ENCODE peak calls at places on chromosome 13, in four cellular contexts. One of them, this sample, is unnamed.
A peak's percentile ranks its signal among the peaks of the same experiment; 100 is the strongest.

GRCh38 chr13:100423375-100423774 is 165.2 kb downstream of the GGACT start:
- DNase-seq in astrocyte: no peak
- DNase-seq in neuronal stem cell: no peak
- DNase-seq in K562: no peak
- DNase-seq in this sample: peak; percentile 51

GRCh38 chr13:95698047-95698749 is 21.3 kb downstream of the DNAJC3 start:
- DNase-seq in astrocyte: no peak
- DNase-seq in neuronal stem cell: no peak
- DNase-seq in K562: no peak
- DNase-seq in this sample: peak; percentile 40

GRCh38 chr13:47326061-47326460 is 429.2 kb upstream of the HTR2A start:
- DNase-seq in astrocyte: peak; percentile 20
- DNase-seq in neuronal stem cell: no peak
- DNase-seq in K562: no peak
- DNase-seq in this sample: no peak

GRCh38 chr13:41267106-41267505 is 3.7 kb upstream of the MTRF1 start:
- DNase-seq in astrocyte: peak; percentile 71
- DNase-seq in neuronal stem cell: no peak
- DNase-seq in K562: no peak
- DNase-seq in this sample: peak; percentile 82

GRCh38 chr13:101144808-101145419 is 271.4 kb downstream of the NALCN start:
- DNase-seq in astrocyte: peak; percentile 34
- DNase-seq in neuronal stem cell: peak; percentile 50
- DNase-seq in K562: peak; percentile 47
- DNase-seq in this sample: peak; percentile 30

GRCh38 chr13:73849292-73849691 is 284.9 kb downstream of the KLF12 start:
- DNase-seq in astrocyte: peak; percentile 31
- DNase-seq in neuronal stem cell: peak; percentile 9
- DNase-seq in K562: no peak
- DNase-seq in this sample: no peak

GRCh38 chr13:76879211-76879875 is 6.9 kb downstream of the KCTD12 start:
- DNase-seq in astrocyte: peak; percentile 64
- DNase-seq in neuronal stem cell: no peak
- DNase-seq in K562: no peak
- DNase-seq in this sample: peak; percentile 79

GRCh38 chr13:113058988-113059850 is 46.4 kb upstream of the F7 start:
- DNase-seq in astrocyte: no peak
- DNase-seq in neuronal stem cell: no peak
- DNase-seq in K562: no peak
- DNase-seq in this sample: no peak

GRCh38 chr13:112741835-112742570 is 52.2 kb downstream of the ATP11A start:
- DNase-seq in astrocyte: no peak
- DNase-seq in neuronal stem cell: no peak
- DNase-seq in K562: no peak
- DNase-seq in this sample: no peak

GRCh38 chr13:20550799-20551198 is 16.2 kb upstream of the IFT88 start:
- DNase-seq in astrocyte: no peak
- DNase-seq in neuronal stem cell: no peak
- DNase-seq in K562: no peak
- DNase-seq in this sample: no peak

GRCh38 chr13:98285317-98285716 is 108.2 kb upstream of the RNF113B start:
- DNase-seq in astrocyte: peak; percentile 61
- DNase-seq in neuronal stem cell: no peak
- DNase-seq in K562: no peak
- DNase-seq in this sample: no peak

GRCh38 chr13:98839826-98840769 is 87.6 kb upstream of the SLC15A1 start:
- DNase-seq in astrocyte: peak; percentile 58
- DNase-seq in neuronal stem cell: peak; percentile 49
- DNase-seq in K562: peak; percentile 73
- DNase-seq in this sample: peak; percentile 26

GRCh38 chr13:107518780-107519179 is 696.6 kb downstream of the LIG4 start:
- DNase-seq in astrocyte: no peak
- DNase-seq in neuronal stem cell: no peak
- DNase-seq in K562: no peak
- DNase-seq in this sample: no peak

GRCh38 chr13:60655268-60655667 is 258.2 kb downstream of the TDRD3 start:
- DNase-seq in astrocyte: no peak
- DNase-seq in neuronal stem cell: no peak
- DNase-seq in K562: no peak
- DNase-seq in this sample: no peak

GRCh38 chr13:114104626-114105350 is 27.6 kb downstream of the RASA3 start:
- DNase-seq in astrocyte: no peak
- DNase-seq in neuronal stem cell: no peak
- DNase-seq in K562: no peak
- DNase-seq in this sample: no peak

GRCh38 chr13:112670118-112670517 is 19.7 kb upstream of the ATP11A start:
- DNase-seq in astrocyte: no peak
- DNase-seq in neuronal stem cell: no peak
- DNase-seq in K562: no peak
- DNase-seq in this sample: no peak

GRCh38 chr13:24540236-24541126 is 27.9 kb upstream of the PARP4 start:
- DNase-seq in astrocyte: no peak
- DNase-seq in neuronal stem cell: peak; percentile 23
- DNase-seq in K562: peak; percentile 39
- DNase-seq in this sample: no peak

GRCh38 chr13:75481176-75482069 is 546 bp downstream of the TBC1D4 start:
- DNase-seq in astrocyte: no peak
- DNase-seq in neuronal stem cell: peak; percentile 51
- DNase-seq in K562: peak; percentile 29
- DNase-seq in this sample: peak; percentile 56

GRCh38 chr13:73880365-73880764 is 253.8 kb downstream of the KLF12 start:
- DNase-seq in astrocyte: peak; percentile 63
- DNase-seq in neuronal stem cell: no peak
- DNase-seq in K562: no peak
- DNase-seq in this sample: no peak

GRCh38 chr13:29310806-29311205 is 284.7 kb downstream of the SLC7A1 start:
- DNase-seq in astrocyte: no peak
- DNase-seq in neuronal stem cell: no peak
- DNase-seq in K562: no peak
- DNase-seq in this sample: no peak

GRCh38 chr13:100210966-100211710 is 122.2 kb downstream of the PCCA start:
- DNase-seq in astrocyte: peak; percentile 78
- DNase-seq in neuronal stem cell: no peak
- DNase-seq in K562: no peak
- DNase-seq in this sample: no peak

GRCh38 chr13:64274481-64275217 is 2859.0 kb upstream of the PCDH20 start:
- DNase-seq in astrocyte: peak; percentile 67
- DNase-seq in neuronal stem cell: no peak
- DNase-seq in K562: peak; percentile 60
- DNase-seq in this sample: no peak
- H3K4me2 ChIP-seq in astrocyte: no peak overlapping the region
- H3K4me2 ChIP-seq in neuronal stem cell: no peak overlapping the region
- H3K4me2 ChIP-seq in K562: no peak overlapping the region
- H3K4me2 ChIP-seq in this sample: no peak overlapping the region

DNA sequence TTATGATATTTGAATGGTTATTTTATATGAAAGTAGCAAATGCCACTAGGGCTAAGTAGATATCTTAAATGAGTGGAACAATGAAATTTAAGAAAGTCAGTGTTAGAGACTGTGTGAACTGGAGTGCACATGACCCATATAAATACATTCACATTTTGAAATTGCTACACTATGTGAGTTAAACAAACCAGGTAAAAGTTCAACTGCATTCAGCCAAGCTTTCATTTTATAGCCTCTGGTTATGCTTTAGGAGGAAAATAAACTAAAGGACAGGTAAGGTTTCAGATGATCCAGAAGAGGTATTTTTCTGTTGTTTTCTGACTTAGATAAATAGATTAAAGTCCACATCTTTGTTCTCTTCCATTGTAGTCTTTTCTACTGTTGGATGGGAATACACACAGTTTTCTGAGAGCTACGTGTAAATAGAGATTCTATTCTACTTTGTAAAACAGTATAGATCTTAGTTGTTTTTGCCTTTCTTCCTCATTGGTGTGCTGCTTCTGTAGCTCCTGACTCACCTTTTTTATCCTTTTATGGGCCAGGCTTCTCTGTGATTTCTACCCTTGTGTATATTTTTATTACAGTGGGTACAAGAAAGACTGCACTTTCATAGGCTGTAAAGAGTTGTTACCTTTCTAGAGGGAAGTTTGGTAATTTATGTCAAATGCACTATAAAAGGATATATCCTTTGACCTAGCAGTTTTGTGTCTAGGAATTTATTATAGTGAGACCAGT is 54.6 kb upstream of the KCTD4 start:
- DNase-seq in astrocyte: no peak
- DNase-seq in neuronal stem cell: no peak
- DNase-seq in K562: no peak
- DNase-seq in this sample: no peak
- H3K4me2 ChIP-seq in astrocyte: no peak overlapping the region
- H3K4me2 ChIP-seq in neuronal stem cell: no peak overlapping the region
- H3K4me2 ChIP-seq in K562: no peak overlapping the region
- H3K4me2 ChIP-seq in this sample: no peak overlapping the region

DNA sequence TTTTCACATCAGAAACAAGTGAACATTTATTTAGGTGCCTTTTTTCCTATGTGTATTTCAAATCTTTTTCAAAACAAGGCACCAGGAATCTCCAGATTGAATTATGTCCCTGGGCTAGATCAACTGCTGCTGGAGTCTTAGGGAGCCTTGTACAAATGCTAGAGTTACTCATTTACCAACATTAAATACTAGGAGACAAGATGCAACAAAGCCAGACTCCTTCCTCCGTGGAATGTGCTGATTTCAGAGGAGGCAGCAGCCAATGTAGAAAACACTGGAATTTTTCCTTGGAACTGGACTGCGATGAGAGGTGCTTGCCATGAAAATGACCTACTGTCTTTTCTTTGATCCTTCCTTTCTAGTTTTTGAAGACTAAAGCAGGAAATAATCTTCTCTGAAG is 1514.7 kb upstream of the MIR17HG start:
- DNase-seq in astrocyte: no peak
- DNase-seq in neuronal stem cell: no peak
- DNase-seq in K562: no peak
- DNase-seq in this sample: no peak
- H3K4me2 ChIP-seq in astrocyte: no peak overlapping the region
- H3K4me2 ChIP-seq in neuronal stem cell: no peak overlapping the region
- H3K4me2 ChIP-seq in K562: no peak overlapping the region
- H3K4me2 ChIP-seq in this sample: no peak overlapping the region

DNA sequence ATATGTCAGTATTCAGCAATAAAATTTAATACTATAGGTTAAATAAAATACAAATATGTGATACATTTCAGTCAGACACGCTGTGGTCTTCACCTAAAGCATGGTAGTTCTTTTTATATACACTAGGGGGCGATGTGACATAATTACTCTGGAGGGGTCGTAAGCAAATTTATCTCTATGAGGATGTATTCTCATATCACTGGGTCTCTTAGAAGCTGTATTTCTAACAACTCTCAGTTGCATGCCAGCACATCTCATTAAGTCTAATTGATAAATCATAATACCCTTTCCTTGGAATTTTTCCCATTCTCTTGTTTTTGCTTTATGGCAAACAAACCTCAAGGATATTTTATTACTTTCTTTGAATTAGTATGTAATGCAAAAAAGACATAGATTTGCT is 3.9 kb upstream of the PCDH17 start:
- DNase-seq in astrocyte: peak; percentile 12
- DNase-seq in neuronal stem cell: no peak
- DNase-seq in K562: peak; percentile 8
- DNase-seq in this sample: no peak
- H3K4me2 ChIP-seq in astrocyte: no peak overlapping the region
- H3K4me2 ChIP-seq in neuronal stem cell: no peak overlapping the region
- H3K4me2 ChIP-seq in K562: no peak overlapping the region
- H3K4me2 ChIP-seq in this sample: no peak overlapping the region

GRCh38 chr13:66301482-66301881 is 928.7 kb downstream of the PCDH9 start:
- DNase-seq in astrocyte: no peak
- DNase-seq in neuronal stem cell: no peak
- DNase-seq in K562: no peak
- DNase-seq in this sample: no peak

DNA sequence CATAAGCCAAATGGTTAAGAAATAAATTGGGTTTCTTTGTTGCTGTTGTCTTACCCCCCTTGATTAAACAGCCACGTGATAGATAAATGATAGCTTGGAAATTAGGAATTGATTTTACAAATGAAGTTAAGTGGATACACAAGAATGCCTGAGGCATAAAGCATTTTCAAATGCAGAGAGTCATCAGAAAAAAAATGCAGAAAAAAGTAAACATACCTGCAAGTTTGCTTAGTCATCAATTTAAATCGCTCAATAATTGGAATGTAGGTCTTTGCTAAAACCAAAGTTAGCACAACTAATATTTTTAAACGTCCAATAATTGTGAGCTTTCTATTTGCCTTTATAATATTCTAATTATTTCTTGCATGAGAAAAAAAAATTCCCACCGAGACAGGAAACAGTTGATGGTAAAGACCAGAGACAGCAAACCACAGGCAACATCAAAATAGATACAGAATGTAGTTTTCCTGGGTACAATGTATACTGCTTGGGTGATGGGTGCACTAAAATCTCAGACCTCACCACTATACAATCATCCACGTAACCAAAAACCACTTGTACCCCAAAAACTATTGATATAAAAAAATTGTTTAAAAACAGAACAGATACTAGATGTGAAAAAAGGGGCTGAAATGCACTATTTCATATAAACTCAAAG is 924.0 kb downstream of the PCDH9 start:
- DNase-seq in astrocyte: no peak
- DNase-seq in neuronal stem cell: no peak
- DNase-seq in K562: no peak
- DNase-seq in this sample: no peak
- H3K4me2 ChIP-seq in astrocyte: no peak overlapping the region
- H3K4me2 ChIP-seq in neuronal stem cell: no peak overlapping the region
- H3K4me2 ChIP-seq in K562: no peak overlapping the region
- H3K4me2 ChIP-seq in this sample: no peak overlapping the region